ENCODE peak calls at places on chromosome 10, in four cellular contexts. X is GM12891, R is GM12878, A is K562. Y is an unnamed sample.

GRCh38 chr10:63548860-63549259 is 27.7 kb downstream of the REEP3 start:
- DNase-seq in X (no peak), R (no peak), A (no peak), Y (no peak)

GRCh38 chr10:124345521-124345920 is 73.2 kb downstream of the OAT start:
- DNase-seq in X (no peak), R (no peak), A (no peak), Y (no peak)

GRCh38 chr10:72263613-72264241 is 10.0 kb upstream of the DDIT4 start:
- DNase-seq in X (no peak), R (no peak), A (no peak), Y (no peak)

GRCh38 chr10:8379906-8380832 is 325.7 kb downstream of the GATA3 start:
- DNase-seq in X (no peak), R (no peak), A (no peak), Y (no peak)

GRCh38 chr10:103273026-103273425 is 3.9 kb upstream of the INA start:
- DNase-seq in X (no peak), R (no peak), A (peak; percentile 16), Y (no peak)

GRCh38 chr10:57221674-57222073 is 860.6 kb upstream of the ZWINT start:
- DNase-seq in X (no peak), R (no peak), A (no peak), Y (no peak)

GRCh38 chr10:18321371-18321770 is 181.1 kb downstream of the CACNB2 start:
- DNase-seq in X (no peak), R (no peak), A (no peak), Y (no peak)

GRCh38 chr10:72026251-72026650 is 62.1 kb downstream of the CHST3 start:
- DNase-seq in X (no peak), R (no peak), A (no peak), Y (no peak)

GRCh38 chr10:79139124-79139835 is 70.5 kb downstream of the ZMIZ1 start:
- DNase-seq in X (no peak), R (no peak), A (peak; percentile 73), Y (no peak)

GRCh38 chr10:95836610-95837367 is 71.0 kb upstream of the CC2D2B start:
- DNase-seq in X (no peak), R (no peak), A (no peak), Y (no peak)

DNA sequence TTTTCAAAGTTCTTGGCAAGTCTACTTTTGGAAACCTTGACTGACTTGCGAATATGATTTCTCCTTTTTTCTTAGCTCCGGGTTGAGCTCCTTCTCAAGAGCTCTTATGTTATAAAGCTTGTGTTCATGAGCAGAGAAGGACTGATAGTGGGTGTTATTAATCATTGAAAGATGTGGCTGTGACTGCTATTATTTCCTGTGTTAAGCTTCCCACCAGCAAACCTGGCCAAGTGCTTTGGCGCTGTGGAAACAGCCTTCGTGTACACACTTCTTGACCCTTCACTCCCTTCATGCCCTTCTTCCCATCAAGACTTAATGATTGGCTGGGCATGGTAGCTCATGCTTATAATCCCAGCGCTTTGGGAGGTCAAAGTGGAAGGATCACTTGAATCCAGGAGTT is 98.2 kb downstream of the KIAA1217 start:
- DNase-seq in X (no peak), R (no peak), A (no peak), Y (no peak)
- TF ChIP-seq SPI1 in X (no peak), R (no peak), A (no peak), Y (no peak)

DNA sequence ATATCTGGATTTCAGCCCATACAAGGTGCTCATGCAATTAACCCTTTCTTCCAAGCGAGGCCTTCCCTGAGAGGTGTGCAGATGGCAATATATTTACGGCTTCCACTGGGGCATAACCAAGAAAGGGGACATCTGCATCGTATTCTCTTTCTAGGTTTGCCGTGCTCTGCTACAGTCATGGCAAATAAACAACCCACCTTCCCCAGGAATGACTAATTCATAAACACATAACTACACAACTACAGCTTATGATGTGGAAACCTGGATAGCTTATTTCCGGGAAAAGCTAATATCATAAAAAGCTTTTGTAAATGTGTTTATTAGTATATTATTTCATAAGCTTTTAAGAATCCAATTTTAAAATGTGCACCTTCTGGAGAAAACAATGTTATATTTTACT is 120.0 kb downstream of the CAMK1D start:
- DNase-seq in X (no peak), R (no peak), A (no peak), Y (no peak)
- TF ChIP-seq SPI1 in X (no peak), R (no peak), A (no peak), Y (no peak)

DNA sequence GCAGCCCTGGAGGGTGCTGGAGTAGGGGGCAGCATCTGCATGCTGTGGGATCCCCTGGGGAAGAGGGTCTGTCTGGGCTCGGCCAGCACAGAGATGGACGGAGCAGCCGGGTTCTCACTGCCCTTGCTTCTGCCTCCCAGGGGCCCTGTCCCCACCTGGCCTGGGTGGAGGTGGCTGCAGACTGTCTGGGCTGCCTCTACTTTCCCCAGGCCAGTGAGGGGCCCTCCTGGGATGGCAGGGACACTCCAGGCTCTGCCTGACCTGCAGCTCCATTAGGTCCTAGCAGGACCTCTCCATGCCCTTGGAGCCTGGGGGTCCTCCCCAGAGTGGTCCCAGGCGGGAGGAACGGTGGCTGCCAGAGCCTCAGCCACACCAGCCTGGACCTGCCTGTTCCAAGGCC is 63.7 kb downstream of the PWWP2B start:
- DNase-seq in X (no peak), R (no peak), A (no peak), Y (no peak)
- TF ChIP-seq SPI1 in X (no peak), R (no peak), A (no peak), Y (no peak)

DNA sequence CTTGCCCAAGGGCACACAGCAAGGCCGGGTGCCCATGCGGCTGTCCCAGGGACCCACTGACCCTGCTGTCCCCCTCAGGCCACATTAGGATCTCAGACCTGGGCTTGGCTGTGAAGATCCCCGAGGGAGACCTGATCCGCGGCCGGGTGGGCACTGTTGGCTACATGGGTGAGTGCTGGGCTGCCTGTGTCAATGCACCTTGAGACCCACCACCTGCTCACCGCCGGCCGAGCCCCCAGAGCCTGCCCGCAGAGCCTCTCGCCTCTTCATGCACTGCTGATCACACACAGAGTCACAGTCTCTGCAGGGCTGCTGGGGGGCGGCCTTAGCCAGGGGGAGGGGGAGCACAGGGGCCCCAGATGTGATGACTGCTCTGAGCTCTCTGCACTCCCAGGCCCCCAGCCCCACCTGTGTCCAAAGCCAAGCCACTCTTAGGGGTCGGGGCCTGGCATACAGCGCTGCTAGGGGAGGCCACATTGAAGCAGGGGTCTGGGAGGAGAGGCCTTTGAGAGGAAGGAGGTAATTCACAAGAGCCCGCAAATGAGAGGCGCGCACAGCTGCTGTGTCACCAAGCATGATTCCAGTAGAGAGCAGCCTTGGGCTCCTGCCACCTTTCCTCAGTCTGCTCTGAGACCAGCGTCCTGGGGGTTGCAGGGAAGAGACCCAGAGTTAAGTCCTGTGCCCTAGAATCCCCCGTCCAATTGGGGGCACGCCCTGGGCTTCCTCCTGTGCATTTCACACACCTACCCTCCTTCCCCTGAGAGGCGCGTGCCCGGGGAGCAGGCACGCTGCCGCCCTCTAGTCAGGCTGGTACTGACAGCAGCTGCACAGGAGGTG is 100.4 kb downstream of the RGS10 start:
- DNase-seq in X (peak; percentile 53), R (no peak), A (no peak), Y (no peak)
- TF ChIP-seq SPI1 in X (no peak), R (no peak), A (no peak), Y (no peak)

GRCh38 chr10:10996966-10997620 is 20.6 kb upstream of the CELF2 start:
- DNase-seq in X (no peak), R (no peak), A (no peak), Y (no peak)
- TF ChIP-seq SPI1 in X (no peak), R (no peak), A (no peak), Y (no peak)

GRCh38 chr10:44989621-44990301 is 11.0 kb upstream of the ZNF22 start:
- DNase-seq in X (no peak), R (no peak), A (no peak), Y (no peak)
- TF ChIP-seq SPI1 in X (no peak), R (no peak), A (no peak), Y (no peak)

DNA sequence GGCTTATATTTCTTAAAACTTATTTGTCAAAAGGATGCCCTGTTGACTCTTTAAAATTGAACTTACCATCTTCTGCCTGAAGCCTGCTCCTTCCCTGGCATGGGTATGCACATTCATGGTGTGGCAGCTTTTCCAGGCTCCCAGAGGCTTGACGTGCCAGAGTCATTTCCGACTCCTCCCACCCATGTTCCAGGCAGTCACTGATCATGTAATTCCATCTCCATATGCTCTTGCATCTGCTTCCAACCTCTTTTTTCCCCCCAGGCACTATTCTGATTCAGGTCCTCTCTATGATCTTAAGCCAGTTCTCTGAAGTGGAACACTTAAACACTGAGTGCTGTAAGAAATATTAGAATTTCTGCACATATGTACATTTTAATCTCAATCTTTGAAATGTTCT is 82.2 kb downstream of the CFAP58 start:
- DNase-seq in X (no peak), R (no peak), A (no peak), Y (no peak)
- TF ChIP-seq SPI1 in X (no peak), R (no peak), A (no peak), Y (no peak)

DNA sequence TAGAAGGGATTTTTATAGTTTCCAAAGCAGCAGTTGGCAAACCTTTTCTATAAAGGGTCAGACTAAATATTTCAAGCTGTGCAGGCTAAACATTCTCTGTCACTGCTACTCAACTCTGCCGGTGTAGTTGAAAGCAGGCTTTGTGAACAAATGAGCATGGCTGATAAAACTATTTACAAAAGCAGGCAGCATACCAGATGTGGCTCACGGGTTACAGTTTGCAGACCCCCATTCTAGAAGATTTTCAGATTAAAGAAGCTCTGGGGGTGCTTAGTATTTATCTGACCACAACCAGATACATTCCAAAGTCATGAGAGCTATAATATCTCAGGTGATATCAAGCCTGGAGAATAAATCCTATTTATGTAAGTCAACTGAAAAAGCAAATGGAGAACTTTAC is 1017.5 kb downstream of the SORCS1 start:
- DNase-seq in X (no peak), R (no peak), A (no peak), Y (no peak)
- TF ChIP-seq SPI1 in X (no peak), R (no peak), A (no peak), Y (no peak)